ENCODE peak calls at places on chromosomes 12 and 14, in eight cellular contexts. I, Y, C, W, J, O, Q and S are unnamed samples.
A peak's percentile ranks its signal among the peaks of the same experiment; 100 is the strongest.

GRCh38 chr12:88559772-88560171 is 20.5 kb downstream of the KITLG start:
- DNase-seq in I (no peak), Y (no peak), C (no peak), W (no peak), J (no peak), O (no peak), Q (no peak), S (no peak)

GRCh38 chr12:20367731-20368652 is at the start of gene PDE3A:
- DNase-seq in I (peak; percentile 25), Y (peak; percentile 39), C (peak; percentile 73), W (peak; percentile 89), J (no peak), O (peak; percentile 72), Q (no peak), S (peak; percentile 81)

GRCh38 chr12:123231931-123232330 is 1.0 kb downstream of the MPHOSPH9 start:
- DNase-seq in I (no peak), Y (no peak), C (no peak), W (no peak), J (no peak), O (no peak), Q (peak; percentile 14), S (no peak)

GRCh38 chr14:80850197-80850814 is 91.2 kb downstream of the CEP128 start:
- DNase-seq in I (no peak), Y (peak; percentile 21), C (peak; percentile 68), W (peak; percentile 68), J (no peak), O (no peak), Q (peak; percentile 41), S (no peak)

GRCh38 chr14:89955022-89955414 is 488 bp upstream of the EFCAB11 start:
- DNase-seq in I (no peak), Y (no peak), C (no peak), W (no peak), J (no peak), O (no peak), Q (no peak), S (no peak)

GRCh38 chr12:6059221-6059620 is 65.2 kb downstream of the VWF start:
- DNase-seq in I (no peak), Y (no peak), C (no peak), W (no peak), J (no peak), O (no peak), Q (no peak), S (no peak)

GRCh38 chr14:73424453-73424852 is 33.9 kb downstream of the NUMB start:
- DNase-seq in I (no peak), Y (no peak), C (peak; percentile 36), W (peak; percentile 9), J (no peak), O (no peak), Q (peak; percentile 48), S (no peak)

GRCh38 chr12:59372971-59373370 is 222.9 kb upstream of the SLC16A7 start:
- DNase-seq in I (no peak), Y (peak; percentile 8), C (peak; percentile 21), W (peak; percentile 8), J (no peak), O (no peak), Q (no peak), S (no peak)

GRCh38 chr12:46609281-46609623 is 216.5 kb downstream of the SLC38A4 start:
- DNase-seq in I (no peak), Y (no peak), C (no peak), W (no peak), J (no peak), O (no peak), Q (no peak), S (no peak)

GRCh38 chr14:100601064-100601463 is 13.8 kb upstream of the BEGAIN start:
- DNase-seq in I (no peak), Y (no peak), C (no peak), W (no peak), J (no peak), O (no peak), Q (no peak), S (no peak)

GRCh38 chr14:77882631-77883030 is 82.7 kb downstream of the ADCK1 start:
- DNase-seq in I (no peak), Y (no peak), C (no peak), W (peak; percentile 26), J (no peak), O (peak; percentile 21), Q (no peak), S (no peak)

GRCh38 chr12:39619316-39619659 is 315 bp downstream of the ABCD2 start:
- DNase-seq in I (no peak), Y (no peak), C (no peak), W (peak; percentile 28), J (no peak), O (no peak), Q (peak; percentile 51), S (no peak)

GRCh38 chr12:65229441-65229840 is 49.0 kb upstream of the MSRB3 start:
- DNase-seq in I (no peak), Y (no peak), C (peak; percentile 81), W (peak; percentile 78), J (no peak), O (no peak), Q (no peak), S (no peak)

GRCh38 chr12:3227076-3227975 is 150.1 kb downstream of the TSPAN9 start:
- DNase-seq in I (no peak), Y (no peak), C (no peak), W (no peak), J (no peak), O (no peak), Q (no peak), S (no peak)

GRCh38 chr12:124675881-124676688 is 108.7 kb upstream of the NCOR2 start:
- DNase-seq in I (no peak), Y (no peak), C (peak; percentile 71), W (peak; percentile 52), J (no peak), O (peak; percentile 80), Q (no peak), S (no peak)

GRCh38 chr14:60862283-60862682 is 118.6 kb downstream of the TRMT5 start:
- DNase-seq in I (peak; percentile 60), Y (no peak), C (no peak), W (peak; percentile 47), J (no peak), O (no peak), Q (no peak), S (no peak)

DNA sequence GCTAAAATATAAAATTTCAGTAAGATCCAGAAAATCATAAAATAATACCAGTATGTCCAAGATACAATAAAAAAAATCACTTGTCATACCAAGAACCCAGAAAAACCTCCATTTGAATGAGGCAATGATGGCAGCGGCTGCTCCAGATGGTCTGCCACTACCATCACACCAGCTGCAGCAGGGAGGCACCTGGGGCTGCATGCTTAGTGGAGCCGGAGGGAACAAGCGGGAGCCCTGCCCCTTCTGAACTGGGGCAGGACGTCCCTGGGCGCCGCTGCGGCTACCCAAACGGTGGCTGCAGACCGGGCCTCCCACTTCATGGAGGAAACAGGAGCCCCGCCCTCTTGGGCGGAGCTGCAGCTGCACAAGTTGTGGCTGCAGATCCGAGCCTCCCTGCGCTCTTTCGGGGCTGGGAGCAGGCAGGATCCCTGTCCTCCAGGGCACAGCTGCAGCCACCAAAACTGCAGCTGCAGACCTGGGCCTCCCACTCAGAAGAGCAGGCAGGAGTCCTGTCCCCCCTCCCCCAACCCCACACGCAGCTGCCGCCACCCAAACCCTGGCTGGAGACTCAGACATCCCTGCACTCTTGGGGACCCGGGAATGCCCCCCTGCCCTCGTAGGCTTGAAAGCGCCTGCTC is 36.1 kb upstream of the OR5AU1 start:
- DNase-seq in I (peak; percentile 60), Y (peak; percentile 35), C (no peak), W (peak; percentile 56), J (peak; percentile 67), O (peak; percentile 81), Q (peak; percentile 92), S (peak; percentile 84)
- H3K4me3 ChIP-seq in I (peak overlapping the region; percentile 24), Y (peak overlapping the region; percentile 26), C (peak overlapping the region; percentile 27), W (no peak overlapping the region), J (peak overlapping the region; percentile 65), O (peak overlapping the region; percentile 52), Q (peak overlapping the region; percentile 58), S (no peak overlapping the region)

DNA sequence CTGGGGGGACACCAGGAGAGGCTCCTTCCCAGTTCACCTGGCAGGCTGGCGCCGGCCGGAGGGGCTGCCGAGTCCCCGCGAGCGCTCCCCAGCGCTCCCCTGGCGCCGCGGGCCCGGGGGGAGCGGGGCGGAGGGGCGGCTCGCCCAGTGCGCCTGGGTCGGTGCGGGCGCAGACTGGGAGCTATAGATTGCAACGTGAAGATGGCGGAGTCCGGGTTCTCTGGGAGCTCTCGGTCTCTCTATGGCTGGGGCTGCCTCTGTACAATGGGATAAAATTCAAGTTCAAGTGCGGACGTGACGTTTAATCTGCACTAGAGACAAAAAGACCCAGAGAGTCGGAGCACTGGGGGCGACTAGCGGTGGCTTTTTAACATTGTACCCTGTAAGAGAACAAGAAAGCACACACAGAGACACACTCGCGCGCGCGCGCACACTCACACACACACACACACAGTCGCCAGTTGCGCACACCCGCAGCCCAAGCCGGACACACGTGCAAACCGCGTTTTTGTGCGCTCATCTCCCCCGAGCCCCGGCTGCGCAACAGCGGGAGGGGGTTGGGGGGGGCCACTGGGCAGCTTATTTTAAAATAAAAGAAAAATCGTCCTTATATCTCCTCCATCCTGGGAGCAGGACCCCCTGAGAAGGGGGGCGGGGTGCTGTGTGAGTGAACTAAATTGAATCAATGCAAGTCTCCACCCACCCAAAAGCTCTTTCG is at the start of gene BCL11B:
- DNase-seq in I (peak; percentile 25), Y (peak; percentile 82), C (peak; percentile 66), W (peak; percentile 89), J (peak; percentile 88), O (peak; percentile 66), Q (peak; percentile 10), S (peak; percentile 88)
- TF ChIP-seq CTCF in I (no peak), Y (peak; percentile 25), C (peak; percentile 42), W (peak; percentile 50), J (peak; percentile 61), O (peak; percentile 18), Q (peak; percentile 25), S (no peak)

GRCh38 chr12:122093098-122093883 is 14.7 kb downstream of the MLXIP start:
- DNase-seq in I (no peak), Y (no peak), C (no peak), W (no peak), J (no peak), O (no peak), Q (no peak), S (no peak)
- H3K4me1 ChIP-seq in I (peaks cover 62% of the 10 kb centered on the region), Y (peaks cover 13% of the 10 kb centered on the region), C (peaks cover 50% of the 10 kb centered on the region), W (peaks cover 8% of the 10 kb centered on the region), J (peaks cover 93% of the 10 kb centered on the region), O (peaks cover 72% of the 10 kb centered on the region), Q (peaks cover 13% of the 10 kb centered on the region), S (peaks cover 66% of the 10 kb centered on the region)

GRCh38 chr12:76111209-76111749 is 26.8 kb upstream of the NAP1L1 start:
- DNase-seq in I (no peak), Y (no peak), C (no peak), W (no peak), J (no peak), O (no peak), Q (no peak), S (no peak)

GRCh38 chr12:76117067-76117691 is 32.7 kb upstream of the NAP1L1 start:
- DNase-seq in I (no peak), Y (no peak), C (no peak), W (no peak), J (no peak), O (no peak), Q (no peak), S (no peak)

GRCh38 chr12:76117751-76118150 is 33.3 kb upstream of the NAP1L1 start:
- DNase-seq in I (no peak), Y (no peak), C (no peak), W (no peak), J (no peak), O (no peak), Q (no peak), S (no peak)

GRCh38 chr12:76109879-76110278 is 25.4 kb upstream of the NAP1L1 start:
- DNase-seq in I (no peak), Y (no peak), C (no peak), W (peak; percentile 13), J (no peak), O (no peak), Q (no peak), S (no peak)

GRCh38 chr12:76113800-76114757 is 29.6 kb upstream of the NAP1L1 start:
- DNase-seq in I (no peak), Y (no peak), C (peak; percentile 18), W (peak; percentile 11), J (no peak), O (no peak), Q (no peak), S (no peak)
- H3K4me3 ChIP-seq in I (no peak overlapping the region), Y (no peak overlapping the region), C (no peak overlapping the region), W (no peak overlapping the region), J (no peak overlapping the region), O (no peak overlapping the region), Q (no peak overlapping the region), S (no peak overlapping the region)